ENCODE peak calls at places on chromosome 19, in four cellular contexts. M is AG04450, I is suprapubic skin, R is heart left ventricle. S is an unnamed sample. For H3K27me3, the result is how much of the 10 kb centered on the place peaks cover.

GRCh38 chr19:22945560-22945959 is 57.4 kb downstream of the ZNF728 start:
- DNase-seq in M (no peak), I (no peak), R (no peak), S (no peak)

GRCh38 chr19:34096020-34096915 is 76.0 kb upstream of the LSM14A start:
- DNase-seq in M (peak), I (no peak), R (no peak), S (no peak)

GRCh38 chr19:35206379-35206778 is 22.2 kb downstream of the FAM187B start:
- DNase-seq in M (no peak), I (no peak), R (no peak), S (no peak)

GRCh38 chr19:29014857-29015436 is 198.0 kb downstream of the UQCRFS1 start:
- DNase-seq in M (no peak), I (no peak), R (no peak), S (no peak)

GRCh38 chr19:41919948-41920712 is 8.1 kb downstream of the ERFL start:
- DNase-seq in M (no peak), I (no peak), R (no peak), S (no peak)

GRCh38 chr19:55112781-55113569 is 4.5 kb downstream of the PPP1R12C start:
- DNase-seq in M (no peak), I (no peak), R (peak), S (no peak)

GRCh38 chr19:42269518-42270345 is 680 bp downstream of the CIC start:
- DNase-seq in M (no peak), I (peak), R (no peak), S (peak)

GRCh38 chr19:10433131-10433536 is 12.8 kb downstream of the PDE4A start:
- DNase-seq in M (no peak), I (no peak), R (no peak), S (no peak)

GRCh38 chr19:21233691-21234090 is 91.9 kb downstream of the ZNF431 start:
- DNase-seq in M (no peak), I (no peak), R (no peak), S (no peak)

GRCh38 chr19:15454371-15454800 is 4.6 kb upstream of the WIZ start:
- DNase-seq in M (no peak), I (no peak), R (no peak), S (no peak)
- TF ChIP-seq CTCF in M (peak), I (no peak), R (no peak), S (peak)

GRCh38 chr19:1455002-1455335 is 5.0 kb downstream of the APC2 start:
- DNase-seq in M (no peak), I (no peak), R (no peak), S (no peak)
- H3K27me3 ChIP-seq in M (half or more), I (half or more), R (half or more), S (under half)

GRCh38 chr19:52351512-52351911 is 15.5 kb downstream of the ZNF610 start:
- DNase-seq in M (no peak), I (no peak), R (no peak), S (no peak)
- TF ChIP-seq CTCF in M (no peak), I (no peak), R (no peak), S (no peak)

GRCh38 chr19:45638930-45639729 is at the start of gene EML2:
- DNase-seq in M (no peak), I (peak), R (peak), S (peak)

GRCh38 chr19:45640849-45641273 is 1.7 kb upstream of the EML2 start:
- DNase-seq in M (no peak), I (no peak), R (no peak), S (no peak)

GRCh38 chr19:45643927-45644771 is 5.0 kb upstream of the EML2 start:
- DNase-seq in M (no peak), I (no peak), R (no peak), S (no peak)

GRCh38 chr19:45643024-45643926 is 4.1 kb upstream of the EML2 start:
- DNase-seq in M (peak), I (peak), R (peak), S (peak)

GRCh38 chr19:45641274-45642105 is 2.3 kb upstream of the EML2 start:
- DNase-seq in M (no peak), I (peak), R (peak), S (peak)
- H3K27me3 ChIP-seq in M (under half), I (under half), R (under half), S (under half)

DNA sequence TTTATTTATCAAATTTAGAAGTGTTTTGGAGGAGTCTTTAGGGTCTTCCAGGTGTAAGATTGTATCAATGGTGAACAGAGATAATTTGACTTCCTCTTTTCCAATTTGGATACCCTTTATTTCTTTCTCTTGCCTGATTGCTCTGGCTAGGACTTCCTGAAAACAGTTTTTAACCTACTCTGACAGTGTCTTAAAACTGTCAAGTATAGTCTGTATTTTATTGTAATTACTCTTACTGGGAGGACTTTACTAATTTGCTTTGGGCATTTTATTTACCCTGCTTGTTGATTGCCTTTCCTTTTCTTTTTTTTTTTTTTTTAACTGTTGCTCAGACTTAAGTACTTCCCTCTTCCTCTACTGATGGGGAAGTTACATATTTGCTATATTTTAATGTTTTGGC is 81.3 kb downstream of the URI1 start:
- DNase-seq in M (no peak), I (no peak), R (no peak), S (no peak)
- TF ChIP-seq CTCF in M (no peak), I (no peak), R (no peak), S (no peak)

GRCh38 chr19:50861496-50862286 is 7.0 kb downstream of the KLK3 start:
- DNase-seq in M (no peak), I (peak), R (no peak), S (no peak)
- H3K27me3 ChIP-seq in M (under half), I (half or more), R (under half), S (under half)

GRCh38 chr19:39157275-39157996 is 31.9 kb downstream of the PAK4 start:
- DNase-seq in M (no peak), I (no peak), R (no peak), S (no peak)
- TF ChIP-seq CTCF in M (no peak), I (no peak), R (no peak), S (no peak)

S was measured in right lobe of liver.